ENCODE peak calls at places on chromosomes 12 and 14, in five cellular contexts. One of them, this sample, is unnamed.

GRCh38 chr12:132730353-132730752 is 19.7 kb downstream of the PGAM5 start:
- DNase-seq in activated CD4-positive, alpha-beta T cell treated with anti-CD3 and anti-CD28 coated beads, Interleukin-2, amount 50 U/mL, for 24 hours: no peak
- DNase-seq in breast epithelium: no peak
- DNase-seq in ELR: no peak
- DNase-seq in Karpas-422: no peak
- DNase-seq in this sample: no peak

GRCh38 chr14:61380984-61381383 is 59.6 kb downstream of the PRKCH start:
- DNase-seq in activated CD4-positive, alpha-beta T cell treated with anti-CD3 and anti-CD28 coated beads, Interleukin-2, amount 50 U/mL, for 24 hours: no peak
- DNase-seq in breast epithelium: no peak
- DNase-seq in ELR: no peak
- DNase-seq in Karpas-422: no peak
- DNase-seq in this sample: no peak

GRCh38 chr12:105957058-105957457 is 181.7 kb downstream of the NUAK1 start:
- DNase-seq in activated CD4-positive, alpha-beta T cell treated with anti-CD3 and anti-CD28 coated beads, Interleukin-2, amount 50 U/mL, for 24 hours: no peak
- DNase-seq in breast epithelium: no peak
- DNase-seq in ELR: no peak
- DNase-seq in Karpas-422: no peak
- DNase-seq in this sample: no peak

GRCh38 chr12:122909442-122910288 is 13.7 kb upstream of the VPS37B start:
- DNase-seq in activated CD4-positive, alpha-beta T cell treated with anti-CD3 and anti-CD28 coated beads, Interleukin-2, amount 50 U/mL, for 24 hours: no peak
- DNase-seq in breast epithelium: peak
- DNase-seq in ELR: no peak
- DNase-seq in Karpas-422: no peak
- DNase-seq in this sample: no peak

GRCh38 chr12:65640489-65640901 is 183.8 kb upstream of the HMGA2 start:
- DNase-seq in activated CD4-positive, alpha-beta T cell treated with anti-CD3 and anti-CD28 coated beads, Interleukin-2, amount 50 U/mL, for 24 hours: no peak
- DNase-seq in breast epithelium: no peak
- DNase-seq in ELR: no peak
- DNase-seq in Karpas-422: no peak
- DNase-seq in this sample: peak

GRCh38 chr12:131915774-131916173 is 13.3 kb upstream of the PUS1 start:
- DNase-seq in activated CD4-positive, alpha-beta T cell treated with anti-CD3 and anti-CD28 coated beads, Interleukin-2, amount 50 U/mL, for 24 hours: no peak
- DNase-seq in breast epithelium: no peak
- DNase-seq in ELR: no peak
- DNase-seq in Karpas-422: no peak
- DNase-seq in this sample: no peak

GRCh38 chr12:68798880-68799229 is 9.1 kb upstream of the MDM2 start:
- DNase-seq in activated CD4-positive, alpha-beta T cell treated with anti-CD3 and anti-CD28 coated beads, Interleukin-2, amount 50 U/mL, for 24 hours: no peak
- DNase-seq in breast epithelium: no peak
- DNase-seq in ELR: no peak
- DNase-seq in Karpas-422: no peak
- DNase-seq in this sample: no peak

GRCh38 chr12:122545855-122546254 is 18.8 kb downstream of the KNTC1 start:
- DNase-seq in activated CD4-positive, alpha-beta T cell treated with anti-CD3 and anti-CD28 coated beads, Interleukin-2, amount 50 U/mL, for 24 hours: no peak
- DNase-seq in breast epithelium: no peak
- DNase-seq in ELR: no peak
- DNase-seq in Karpas-422: peak
- DNase-seq in this sample: no peak

This sample was measured in tibial nerve.